ENCODE peak calls at places on chromosomes 7 and 10, in five cellular contexts. G is GM12878, B is upper lobe of left lung, O is K562, J is HepG2. I is an unnamed sample. For H3K36me3 and H3K4me1, the result is how much of the 10 kb centered on the place peaks cover.

GRCh38 chr10:45439365-45439764 is 65.3 kb downstream of the ALOX5 start:
- ATAC-seq in G (no peak), B (no peak), O (no peak), J (no peak), I (no peak)

GRCh38 chr10:110789604-110790428 is 81.9 kb upstream of the PDCD4 start:
- ATAC-seq in G (peak), B (no peak), O (no peak), J (no peak), I (no peak)

GRCh38 chr10:114077347-114077746 is 33.7 kb downstream of the ADRB1 start:
- ATAC-seq in G (peak), B (no peak), O (no peak), J (no peak), I (no peak)

GRCh38 chr10:4059471-4060138 is 274.6 kb upstream of the KLF6 start:
- ATAC-seq in G (no peak), B (no peak), O (no peak), J (no peak), I (no peak)

GRCh38 chr7:19107142-19107391 is 10.4 kb downstream of the TWIST1 start:
- ATAC-seq in G (no peak), B (no peak), O (no peak), J (no peak), I (no peak)

GRCh38 chr10:99945286-99945685 is 64.5 kb downstream of the DNMBP start:
- ATAC-seq in G (no peak), B (peak), O (no peak), J (no peak), I (peak)

GRCh38 chr10:3248526-3249255 is 76.1 kb upstream of the PITRM1 start:
- ATAC-seq in G (no peak), B (no peak), O (peak), J (no peak), I (peak)

GRCh38 chr7:46286957-46287356 is 365.9 kb upstream of the IGFBP3 start:
- ATAC-seq in G (no peak), B (no peak), O (no peak), J (no peak), I (no peak)

GRCh38 chr7:98163269-98163668 is 48.0 kb upstream of the BHLHA15 start:
- ATAC-seq in G (no peak), B (peak), O (no peak), J (no peak), I (no peak)

GRCh38 chr7:87866089-87866488 is 10.1 kb downstream of the SLC25A40 start:
- ATAC-seq in G (no peak), B (no peak), O (no peak), J (no peak), I (no peak)

GRCh38 chr10:126027707-126028106 is 131.3 kb downstream of the FANK1 start:
- ATAC-seq in G (no peak), B (no peak), O (no peak), J (no peak), I (no peak)

GRCh38 chr7:88314092-88314491 is 7.4 kb upstream of the STEAP4 start:
- ATAC-seq in G (peak), B (peak), O (no peak), J (no peak), I (no peak)

GRCh38 chr7:137564677-137565076 is 221.1 kb upstream of the PTN start:
- ATAC-seq in G (no peak), B (no peak), O (no peak), J (no peak), I (no peak)

GRCh38 chr7:20114463-20114862 is 102.7 kb downstream of the MACC1 start:
- ATAC-seq in G (peak), B (no peak), O (peak), J (no peak), I (no peak)

GRCh38 chr7:27151945-27152815 is at the start of gene HOXA3:
- ATAC-seq in G (no peak), B (no peak), O (no peak), J (peak), I (no peak)

GRCh38 chr7:157676456-157677255 is 339.9 kb downstream of the DNAJB6 start:
- ATAC-seq in G (no peak), B (no peak), O (no peak), J (no peak), I (no peak)

GRCh38 chr10:30219977-30220751 is 128.9 kb downstream of the MTPAP start:
- ATAC-seq in G (no peak), B (peak), O (no peak), J (peak), I (no peak)

GRCh38 chr10:127853868-127854768 is 38.6 kb downstream of the CLRN3 start:
- ATAC-seq in G (peak), B (peak), O (peak), J (peak), I (peak)

GRCh38 chr10:117486606-117487005 is 55.9 kb upstream of the EMX2 start:
- ATAC-seq in G (no peak), B (no peak), O (no peak), J (no peak), I (no peak)

GRCh38 chr10:104501864-104502579 is 139.1 kb upstream of the SORCS3 start:
- ATAC-seq in G (no peak), B (no peak), O (no peak), J (no peak), I (no peak)

GRCh38 chr10:23096814-23097549 is 1.6 kb downstream of the MSRB2 start:
- ATAC-seq in G (no peak), B (no peak), O (no peak), J (no peak), I (peak)
- TF ChIP-seq EP300 in G (no peak), B (no peak), O (no peak), J (no peak), I (no peak)

DNA sequence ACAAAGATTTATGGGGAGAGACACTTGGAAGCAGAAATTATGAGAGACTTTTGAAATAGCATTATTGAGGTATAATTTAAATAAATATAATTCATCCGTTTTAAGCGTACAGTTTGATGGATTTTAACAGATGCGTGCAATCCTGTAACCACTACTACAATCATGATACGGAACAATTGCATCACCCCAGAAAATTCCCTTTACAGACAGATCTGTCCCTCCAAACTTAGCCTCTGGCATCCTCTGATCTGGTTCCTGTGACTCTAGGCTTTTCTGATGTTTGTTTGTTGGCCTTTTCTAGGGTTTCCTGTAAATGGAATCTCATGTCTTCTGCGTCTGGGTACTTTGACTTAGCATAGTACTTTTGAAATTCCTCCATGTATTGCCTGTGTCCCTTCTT is 15.5 kb downstream of the UBN2 start:
- ATAC-seq in G (no peak), B (no peak), O (no peak), J (no peak), I (no peak)
- H3K36me3 ChIP-seq in G (under half), B (half or more), O (half or more), J (under half), I (under half)

GRCh38 chr10:58063854-58064480 is 203.7 kb downstream of the IPMK start:
- ATAC-seq in G (no peak), B (no peak), O (no peak), J (no peak), I (no peak)
- H3K4me1 ChIP-seq in G (under half), B (under half), O (under half), J (under half), I (under half)

DNA sequence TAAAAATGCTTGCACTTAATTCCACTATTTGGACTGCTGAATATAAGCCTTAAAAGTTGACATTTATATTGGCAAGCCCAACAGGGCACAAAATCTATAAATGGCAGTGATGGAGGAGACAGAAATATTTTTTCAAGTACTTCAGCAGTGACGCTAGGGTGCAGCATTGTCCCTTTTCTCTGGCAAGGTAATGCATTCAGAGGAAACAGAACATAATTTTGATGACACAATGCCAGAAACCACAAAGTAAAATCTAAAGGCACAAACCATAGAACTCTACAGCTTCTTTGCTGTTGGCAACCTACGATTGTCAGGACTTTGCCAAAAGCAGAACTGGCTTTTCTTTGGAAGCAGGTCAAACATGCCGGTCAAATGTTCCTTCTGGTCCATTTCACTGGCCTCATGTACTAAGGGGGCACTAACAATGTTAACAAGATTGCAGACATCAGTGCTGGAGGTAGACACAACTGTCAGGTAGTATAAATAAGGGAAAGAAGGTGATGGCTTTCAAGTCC is 30.9 kb upstream of the FAM133B start:
- ATAC-seq in G (peak), B (peak), O (peak), J (peak), I (peak)
- TF ChIP-seq EP300 in G (no peak), B (no peak), O (no peak), J (no peak), I (no peak)